ENCODE peak calls at places on chromosomes 16 and 17, in nine cellular contexts. One of them, this sample, is unnamed.
A peak's percentile ranks its signal among the peaks of the same experiment; 100 is the strongest.

GRCh38 chr17:76276461-76277299 is 11.5 kb downstream of the UBALD2 start:
- DNase-seq in right lobe of liver: no peak
- DNase-seq in NAMALWA: no peak
- DNase-seq in amniotic epithelial cell: peak; percentile 34
- DNase-seq in stomach: no peak
- DNase-seq in naive B cell: no peak
- DNase-seq in cerebellar cortex: no peak
- DNase-seq in NCI-H146: no peak
- DNase-seq in GM12864: no peak
- DNase-seq in this sample: no peak

GRCh38 chr17:43200127-43200526 is 11.5 kb upstream of the TMEM106A start:
- DNase-seq in right lobe of liver: no peak
- DNase-seq in NAMALWA: peak; percentile 73
- DNase-seq in amniotic epithelial cell: no peak
- DNase-seq in stomach: no peak
- DNase-seq in naive B cell: no peak
- DNase-seq in cerebellar cortex: no peak
- DNase-seq in NCI-H146: no peak
- DNase-seq in GM12864: no peak
- DNase-seq in this sample: no peak

GRCh38 chr16:26905336-26905735 is 161.4 kb upstream of the C16orf82 start:
- DNase-seq in right lobe of liver: no peak
- DNase-seq in NAMALWA: no peak
- DNase-seq in amniotic epithelial cell: no peak
- DNase-seq in stomach: no peak
- DNase-seq in naive B cell: no peak
- DNase-seq in cerebellar cortex: no peak
- DNase-seq in NCI-H146: no peak
- DNase-seq in GM12864: no peak
- DNase-seq in this sample: no peak

GRCh38 chr16:86418981-86419380 is 91.3 kb upstream of the FOXF1 start:
- DNase-seq in right lobe of liver: no peak
- DNase-seq in NAMALWA: no peak
- DNase-seq in amniotic epithelial cell: no peak
- DNase-seq in stomach: no peak
- DNase-seq in naive B cell: no peak
- DNase-seq in cerebellar cortex: no peak
- DNase-seq in NCI-H146: no peak
- DNase-seq in GM12864: no peak
- DNase-seq in this sample: no peak

GRCh38 chr17:82892869-82893565 is 53.2 kb upstream of the ZNF750 start:
- DNase-seq in right lobe of liver: peak; percentile 25
- DNase-seq in NAMALWA: no peak
- DNase-seq in amniotic epithelial cell: no peak
- DNase-seq in stomach: peak; percentile 77
- DNase-seq in naive B cell: peak; percentile 48
- DNase-seq in cerebellar cortex: peak; percentile 42
- DNase-seq in NCI-H146: no peak
- DNase-seq in GM12864: no peak
- DNase-seq in this sample: peak; percentile 78

GRCh38 chr16:10776280-10776679 is 32.6 kb downstream of the NUBP1 start:
- DNase-seq in right lobe of liver: no peak
- DNase-seq in NAMALWA: no peak
- DNase-seq in amniotic epithelial cell: no peak
- DNase-seq in stomach: no peak
- DNase-seq in naive B cell: no peak
- DNase-seq in cerebellar cortex: no peak
- DNase-seq in NCI-H146: no peak
- DNase-seq in GM12864: peak; percentile 69
- DNase-seq in this sample: no peak

GRCh38 chr17:60524463-60525346 is 1.3 kb downstream of the APPBP2 start:
- DNase-seq in right lobe of liver: no peak
- DNase-seq in NAMALWA: peak; percentile 29
- DNase-seq in amniotic epithelial cell: peak; percentile 45
- DNase-seq in stomach: no peak
- DNase-seq in naive B cell: no peak
- DNase-seq in cerebellar cortex: no peak
- DNase-seq in NCI-H146: no peak
- DNase-seq in GM12864: no peak
- DNase-seq in this sample: no peak

GRCh38 chr17:57808882-57809281 is 41.0 kb downstream of the MRPS23 start:
- DNase-seq in right lobe of liver: no peak
- DNase-seq in NAMALWA: no peak
- DNase-seq in amniotic epithelial cell: no peak
- DNase-seq in stomach: no peak
- DNase-seq in naive B cell: no peak
- DNase-seq in cerebellar cortex: no peak
- DNase-seq in NCI-H146: no peak
- DNase-seq in GM12864: no peak
- DNase-seq in this sample: no peak

GRCh38 chr16:2009302-2009711 is 314 bp downstream of the ZNF598 start:
- DNase-seq in right lobe of liver: peak; percentile 52
- DNase-seq in NAMALWA: peak; percentile 45
- DNase-seq in amniotic epithelial cell: no peak
- DNase-seq in stomach: no peak
- DNase-seq in naive B cell: no peak
- DNase-seq in cerebellar cortex: no peak
- DNase-seq in NCI-H146: peak; percentile 47
- DNase-seq in GM12864: no peak
- DNase-seq in this sample: no peak

GRCh38 chr17:15649861-15650391 is 30.4 kb upstream of the FBXW10B start:
- DNase-seq in right lobe of liver: no peak
- DNase-seq in NAMALWA: no peak
- DNase-seq in amniotic epithelial cell: no peak
- DNase-seq in stomach: peak; percentile 78
- DNase-seq in naive B cell: no peak
- DNase-seq in cerebellar cortex: no peak
- DNase-seq in NCI-H146: no peak
- DNase-seq in GM12864: no peak
- DNase-seq in this sample: no peak

GRCh38 chr16:15055141-15056053 is 477 bp downstream of the NTAN1 start:
- DNase-seq in right lobe of liver: no peak
- DNase-seq in NAMALWA: peak; percentile 88
- DNase-seq in amniotic epithelial cell: no peak
- DNase-seq in stomach: no peak
- DNase-seq in naive B cell: peak; percentile 90
- DNase-seq in cerebellar cortex: peak; percentile 28
- DNase-seq in NCI-H146: no peak
- DNase-seq in GM12864: peak; percentile 33
- DNase-seq in this sample: no peak

GRCh38 chr17:18315498-18316360 is 636 bp downstream of the SMCR8 start:
- DNase-seq in right lobe of liver: no peak
- DNase-seq in NAMALWA: no peak
- DNase-seq in amniotic epithelial cell: no peak
- DNase-seq in stomach: no peak
- DNase-seq in naive B cell: no peak
- DNase-seq in cerebellar cortex: no peak
- DNase-seq in NCI-H146: no peak
- DNase-seq in GM12864: no peak
- DNase-seq in this sample: no peak

GRCh38 chr16:56190903-56191806 is at the start of gene GNAO1:
- DNase-seq in right lobe of liver: peak; percentile 81
- DNase-seq in NAMALWA: no peak
- DNase-seq in amniotic epithelial cell: peak; percentile 35
- DNase-seq in stomach: peak; percentile 61
- DNase-seq in naive B cell: peak; percentile 36
- DNase-seq in cerebellar cortex: peak; percentile 75
- DNase-seq in NCI-H146: peak; percentile 74
- DNase-seq in GM12864: no peak
- DNase-seq in this sample: peak; percentile 66

This sample was measured in effector memory CD8-positive, alpha-beta T cell.